ENCODE peak calls at places on chromosomes 6 and 20, in seven cellular contexts. J is Panc1, F is kidney, K is right lobe of liver, S is tibial artery, T is sigmoid colon, V is IMR-90. U is an unnamed sample.

GRCh38 chr6:8644306-8644705 is 209.0 kb upstream of the SLC35B3 start:
- DNase-seq in J (no peak), F (no peak), K (no peak), S (no peak), T (no peak), V (no peak), U (no peak)

GRCh38 chr6:164370773-164371172 is 938.6 kb downstream of the C6orf118 start:
- DNase-seq in J (no peak), F (no peak), K (no peak), S (no peak), T (no peak), V (no peak), U (no peak)

GRCh38 chr20:14477125-14477524 is 139.7 kb upstream of the FLRT3 start:
- DNase-seq in J (no peak), F (no peak), K (no peak), S (no peak), T (no peak), V (peak; percentile 73), U (no peak)

GRCh38 chr6:103122766-103123601 is 1729.5 kb downstream of the GRIK2 start:
- DNase-seq in J (peak; percentile 13), F (no peak), K (no peak), S (no peak), T (no peak), V (peak; percentile 0), U (no peak)

GRCh38 chr20:39812116-39812515 is 850.0 kb downstream of the DHX35 start:
- DNase-seq in J (no peak), F (no peak), K (no peak), S (no peak), T (no peak), V (no peak), U (no peak)

GRCh38 chr6:113758725-113759576 is 98.2 kb upstream of the MARCKS start:
- DNase-seq in J (no peak), F (no peak), K (no peak), S (no peak), T (no peak), V (peak; percentile 58), U (no peak)

GRCh38 chr6:6546318-6547110 is 42.0 kb upstream of the LY86 start:
- DNase-seq in J (no peak), F (peak; percentile 79), K (peak; percentile 62), S (peak; percentile 36), T (no peak), V (peak; percentile 1), U (peak; percentile 58)

GRCh38 chr20:25083773-25084615 is 2.1 kb upstream of the VSX1 start:
- DNase-seq in J (no peak), F (no peak), K (no peak), S (no peak), T (no peak), V (no peak), U (no peak)

GRCh38 chr6:165717732-165718465 is 54.9 kb upstream of the PDE10A start:
- DNase-seq in J (no peak), F (no peak), K (no peak), S (no peak), T (no peak), V (peak; percentile 84), U (no peak)

GRCh38 chr20:52494244-52494643 is 302.7 kb upstream of the ZFP64 start:
- DNase-seq in J (no peak), F (no peak), K (no peak), S (no peak), T (no peak), V (peak; percentile 98), U (no peak)

GRCh38 chr6:3125832-3126231 is 7.3 kb downstream of the BPHL start:
- DNase-seq in J (no peak), F (no peak), K (no peak), S (no peak), T (no peak), V (no peak), U (no peak)

GRCh38 chr6:151514000-151514730 is 20.3 kb downstream of the CCDC170 start:
- DNase-seq in J (no peak), F (no peak), K (no peak), S (no peak), T (no peak), V (no peak), U (no peak)

GRCh38 chr6:106056060-106056737 is 29.9 kb upstream of the PRDM1 start:
- DNase-seq in J (no peak), F (no peak), K (no peak), S (no peak), T (no peak), V (no peak), U (no peak)

GRCh38 chr20:40144581-40144980 is 544.5 kb downstream of the MAFB start:
- DNase-seq in J (no peak), F (no peak), K (no peak), S (no peak), T (no peak), V (no peak), U (no peak)

GRCh38 chr20:51966296-51966971 is 164.1 kb upstream of the SALL4 start:
- DNase-seq in J (peak; percentile 65), F (no peak), K (no peak), S (peak; percentile 30), T (peak; percentile 63), V (peak; percentile 63), U (peak; percentile 13)

GRCh38 chr20:31835554-31835953 is 9.8 kb downstream of the FOXS1 start:
- DNase-seq in J (no peak), F (no peak), K (no peak), S (no peak), T (no peak), V (no peak), U (no peak)

GRCh38 chr20:37413354-37413753 is 67.4 kb downstream of the SRC start:
- DNase-seq in J (no peak), F (no peak), K (no peak), S (no peak), T (no peak), V (no peak), U (no peak)

GRCh38 chr20:19073584-19074198 is 138.8 kb upstream of the SLC24A3 start:
- DNase-seq in J (no peak), F (no peak), K (no peak), S (no peak), T (no peak), V (no peak), U (no peak)

GRCh38 chr6:30875244-30876038 is 8.9 kb upstream of the DDR1 start:
- DNase-seq in J (no peak), F (no peak), K (no peak), S (no peak), T (no peak), V (no peak), U (no peak)

GRCh38 chr6:30879684-30880427 is 4.5 kb upstream of the DDR1 start:
- DNase-seq in J (no peak), F (no peak), K (no peak), S (no peak), T (no peak), V (no peak), U (no peak)

GRCh38 chr6:30880563-30881252 is 3.6 kb upstream of the DDR1 start:
- DNase-seq in J (no peak), F (peak; percentile 75), K (no peak), S (no peak), T (no peak), V (no peak), U (no peak)

GRCh38 chr6:30876039-30876730 is 8.1 kb upstream of the DDR1 start:
- DNase-seq in J (no peak), F (no peak), K (no peak), S (peak; percentile 62), T (peak; percentile 83), V (peak; percentile 75), U (no peak)

DNA sequence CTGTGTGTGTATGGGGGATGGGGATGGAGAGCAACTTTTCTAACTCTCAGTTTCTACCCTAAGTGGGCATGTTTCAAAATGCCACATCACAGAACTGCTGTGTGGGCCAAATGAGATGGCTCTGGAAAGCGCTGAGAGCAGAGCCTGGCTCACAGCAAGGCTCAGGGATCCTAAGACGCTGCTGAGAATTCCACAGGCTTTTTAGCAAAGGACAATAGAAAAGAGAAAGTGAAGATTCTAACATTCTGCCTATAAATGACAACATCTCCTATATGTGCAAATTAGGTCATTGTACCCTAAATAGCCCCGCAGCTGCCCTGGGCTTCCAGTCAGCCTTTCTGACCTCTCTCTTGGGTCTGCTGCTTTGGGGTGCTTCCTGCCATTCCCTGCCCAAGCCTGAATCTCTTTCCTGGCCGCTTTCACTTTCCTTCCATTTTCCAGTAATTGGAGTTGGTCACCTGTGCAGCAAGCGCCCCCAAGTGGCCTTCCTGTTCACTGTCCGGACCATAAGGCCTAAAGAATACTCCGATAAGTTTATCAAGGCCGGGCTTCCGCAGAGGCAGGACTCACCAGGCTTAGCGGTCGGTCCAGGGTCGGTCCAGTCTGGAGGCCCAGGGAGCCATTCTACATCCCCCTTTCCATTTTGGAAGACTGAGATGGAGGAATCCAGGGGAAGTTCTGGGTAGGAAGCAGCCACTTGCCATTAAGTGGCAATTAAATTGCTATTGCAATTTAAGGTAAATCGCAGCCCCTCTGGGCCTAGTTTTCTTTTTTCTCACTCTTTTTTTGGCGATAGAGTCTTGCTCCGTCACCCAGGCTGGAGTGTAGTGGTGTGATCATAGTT is 6.7 kb upstream of the DDR1 start:
- DNase-seq in J (peak; percentile 73), F (peak; percentile 94), K (peak; percentile 89), S (peak; percentile 95), T (peak; percentile 95), V (peak; percentile 90), U (peak; percentile 86)
- TF ChIP-seq CTCF in J (peak; percentile 96), F (peak; percentile 93), K (peak; percentile 87), S (peak; percentile 87), T (peak; percentile 87), V (peak; percentile 97), U (peak; percentile 84)

DNA sequence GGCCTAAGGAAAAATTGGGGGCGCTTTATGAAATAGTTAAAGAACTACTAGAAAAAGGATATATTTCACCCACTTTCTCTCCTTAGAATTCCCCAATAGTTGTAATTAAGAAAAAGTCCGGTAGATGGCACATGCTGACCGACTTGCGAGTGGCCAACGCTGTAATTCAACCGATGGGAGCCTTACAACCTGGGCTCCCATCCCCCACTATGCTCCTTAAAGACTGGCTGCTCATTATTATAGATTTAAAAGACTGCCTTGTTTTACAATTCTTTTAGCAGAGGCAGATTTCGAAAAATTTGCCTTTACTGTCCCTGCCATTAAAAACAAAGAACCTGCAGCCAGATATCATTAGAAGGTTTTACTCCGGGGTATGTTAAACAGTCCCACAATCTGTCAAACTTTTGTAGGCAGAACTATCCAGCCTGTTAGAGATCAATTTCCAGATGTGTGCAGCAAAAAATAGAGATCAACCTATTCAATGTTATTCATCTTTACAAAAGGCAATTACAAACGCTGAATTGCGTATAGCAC is 58.5 kb upstream of the PRSS16 start:
- DNase-seq in J (no peak), F (no peak), K (no peak), S (peak; percentile 48), T (peak; percentile 79), V (peak; percentile 83), U (no peak)
- H3K27ac ChIP-seq in J (peak overlapping the region; percentile 87), F (peak overlapping the region; percentile 59), K (peak overlapping the region; percentile 54), S (peak overlapping the region; percentile 71), T (peak overlapping the region; percentile 86), V (peak overlapping the region; percentile 88), U (peak overlapping the region; percentile 64)

DNA sequence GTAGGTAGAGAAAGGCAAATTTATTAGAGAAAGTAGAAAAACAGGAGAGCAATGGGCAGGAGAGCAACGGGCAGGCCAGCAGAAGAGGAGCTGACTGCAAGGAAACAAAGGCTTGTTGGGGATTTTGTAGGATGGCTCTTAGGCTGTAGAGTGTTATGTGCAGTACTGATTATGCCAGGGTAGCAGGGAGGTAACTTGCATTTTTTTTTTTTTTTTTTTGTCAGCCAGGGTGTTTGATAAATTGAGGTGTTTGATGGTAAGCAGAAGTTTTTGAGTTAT is 36.2 kb upstream of the IER3 start:
- DNase-seq in J (no peak), F (no peak), K (no peak), S (no peak), T (no peak), V (no peak), U (no peak)
- TF ChIP-seq CTCF in J (no peak), F (no peak), K (no peak), S (no peak), T (no peak), V (no peak), U (no peak)

GRCh38 chr6:73078908-73079610 is 146.2 kb downstream of the KHDC1L start:
- DNase-seq in J (no peak), F (no peak), K (no peak), S (no peak), T (no peak), V (no peak), U (no peak)
- H3K27ac ChIP-seq in J (peak overlapping the region; percentile 71), F (no peak overlapping the region), K (no peak overlapping the region), S (no peak overlapping the region), T (no peak overlapping the region), V (no peak overlapping the region), U (no peak overlapping the region)

U was measured in heart right ventricle.